ENCODE peak calls at places on chromosomes 4 and X, in five cellular contexts. X, P, S, F and N are unnamed samples.

GRCh38 chr4:48129307-48130014 is 4.6 kb downstream of the TXK start:
- DNase-seq in X (peak), P (no peak), S (no peak), F (peak), N (peak)

GRCh38 chr4:151948351-151949016 is 187.7 kb upstream of the GATB start:
- DNase-seq in X (no peak), P (no peak), S (peak), F (no peak), N (no peak)

GRCh38 chr4:186027405-186027804 is 41.6 kb upstream of the TLR3 start:
- DNase-seq in X (no peak), P (no peak), S (no peak), F (no peak), N (peak)

GRCh38 chr4:7393491-7394183 is 41.1 kb downstream of the PSAPL1 start:
- DNase-seq in X (no peak), P (no peak), S (no peak), F (no peak), N (no peak)

GRCh38 chrX:57918750-57919436 is 8.6 kb upstream of the ZXDA start:
- DNase-seq in X (no peak), P (no peak), S (peak), F (no peak), N (peak)

GRCh38 chrX:124335598-124335997 is 3.1 kb downstream of the TEX13D start:
- DNase-seq in X (no peak), P (no peak), S (no peak), F (no peak), N (no peak)

GRCh38 chr4:75327804-75328512 is 186.2 kb downstream of the RCHY1 start:
- DNase-seq in X (no peak), P (no peak), S (no peak), F (no peak), N (no peak)

GRCh38 chr4:48698029-48698901 is 81.8 kb downstream of the FRYL start:
- DNase-seq in X (no peak), P (no peak), S (peak), F (peak), N (peak)

GRCh38 chr4:80388284-80388607 is 52.7 kb downstream of the CFAP299 start:
- DNase-seq in X (no peak), P (no peak), S (no peak), F (no peak), N (no peak)

GRCh38 chr4:138222041-138222440 is 20.1 kb downstream of the SLC7A11 start:
- DNase-seq in X (no peak), P (no peak), S (peak), F (no peak), N (no peak)

GRCh38 chr4:23945521-23946017 is 55.7 kb upstream of the PPARGC1A start:
- DNase-seq in X (no peak), P (no peak), S (peak), F (peak), N (peak)

GRCh38 chr4:80266267-80266901 is at the start of gene FGF5:
- DNase-seq in X (no peak), P (no peak), S (peak), F (no peak), N (peak)

GRCh38 chr4:151624606-151625565 is 135.9 kb downstream of the GATB start:
- DNase-seq in X (no peak), P (no peak), S (no peak), F (no peak), N (no peak)

GRCh38 chr4:122456228-122457106 is at the start of gene IL2:
- DNase-seq in X (no peak), P (no peak), S (no peak), F (no peak), N (no peak)

GRCh38 chr4:23970193-23970850 is 80.5 kb upstream of the PPARGC1A start:
- DNase-seq in X (no peak), P (no peak), S (no peak), F (no peak), N (no peak)

GRCh38 chr4:170109586-170110289 is 20.0 kb upstream of the AADAT start:
- DNase-seq in X (no peak), P (no peak), S (no peak), F (no peak), N (no peak)

GRCh38 chrX:427812-428725 is 41.4 kb upstream of the PPP2R3B start:
- DNase-seq in X (no peak), P (peak), S (no peak), F (no peak), N (no peak)

GRCh38 chr4:102663073-102663472 is 97.7 kb downstream of the MANBA start:
- DNase-seq in X (no peak), P (no peak), S (peak), F (no peak), N (no peak)

GRCh38 chrX:129688097-129688496 is 33.3 kb upstream of the APLN start:
- DNase-seq in X (no peak), P (no peak), S (no peak), F (no peak), N (no peak)

GRCh38 chr4:166143227-166143626 is 270.2 kb downstream of the TLL1 start:
- DNase-seq in X (no peak), P (no peak), S (no peak), F (no peak), N (no peak)

GRCh38 chr4:26321326-26322276 is 787 bp downstream of the RBPJ start:
- DNase-seq in X (peak), P (no peak), S (peak), F (peak), N (peak)

GRCh38 chr4:157824006-157824405 is 348.8 kb downstream of the GASK1B start:
- DNase-seq in X (no peak), P (no peak), S (no peak), F (no peak), N (no peak)

GRCh38 chr4:48133668-48134444 is at the start of gene TXK:
- DNase-seq in X (no peak), P (no peak), S (peak), F (no peak), N (no peak)

GRCh38 chrX:110089656-110090404 is 86.9 kb downstream of the TMEM164 start:
- DNase-seq in X (no peak), P (no peak), S (no peak), F (no peak), N (no peak)

GRCh38 chr4:75169020-75169814 is 236.3 kb downstream of the PARM1 start:
- DNase-seq in X (no peak), P (no peak), S (no peak), F (no peak), N (no peak)

GRCh38 chr4:188214861-188215260 is 75.6 kb downstream of the TRIML1 start:
- DNase-seq in X (no peak), P (no peak), S (no peak), F (no peak), N (no peak)

GRCh38 chr4:177235026-177235425 is 74.6 kb upstream of the NEIL3 start:
- DNase-seq in X (no peak), P (no peak), S (peak), F (no peak), N (no peak)

GRCh38 chr4:157992948-157993839 is 179.6 kb downstream of the GASK1B start:
- DNase-seq in X (no peak), P (no peak), S (no peak), F (no peak), N (no peak)

GRCh38 chrX:153669901-153670731 is 3.5 kb downstream of the PNCK start:
- DNase-seq in X (no peak), P (no peak), S (no peak), F (no peak), N (no peak)

GRCh38 chr4:140252144-140252741 is 98.3 kb upstream of the MAML3 start:
- DNase-seq in X (no peak), P (no peak), S (no peak), F (peak), N (peak)

GRCh38 chr4:168845897-168846296 is 164.2 kb downstream of the CBR4 start:
- DNase-seq in X (no peak), P (no peak), S (no peak), F (no peak), N (no peak)

GRCh38 chr4:138869631-138870030 is 145.9 kb upstream of the NOCT start:
- DNase-seq in X (no peak), P (no peak), S (no peak), F (no peak), N (no peak)

GRCh38 chrX:15815779-15816452 is 25.6 kb downstream of the ZRSR2 start:
- DNase-seq in X (no peak), P (no peak), S (peak), F (no peak), N (peak)

GRCh38 chrX:73562986-73563739 is at the start of gene CHIC1:
- DNase-seq in X (peak), P (peak), S (peak), F (peak), N (peak)

GRCh38 chrX:73556159-73556558 is 6.8 kb upstream of the CHIC1 start:
- DNase-seq in X (no peak), P (no peak), S (no peak), F (no peak), N (no peak)

GRCh38 chrX:73563740-73564073 is 710 bp downstream of the CHIC1 start:
- DNase-seq in X (no peak), P (no peak), S (no peak), F (no peak), N (no peak)

GRCh38 chrX:73562458-73562857 is 539 bp upstream of the CHIC1 start:
- DNase-seq in X (no peak), P (no peak), S (no peak), F (no peak), N (no peak)

GRCh38 chrX:73561791-73562190 is 1.2 kb upstream of the CHIC1 start:
- DNase-seq in X (no peak), P (no peak), S (peak), F (no peak), N (no peak)
- TF ChIP-seq POLR2A in X (no peak), P (no peak), S (no peak), F (no peak), N (no peak)

GRCh38 chrX:3290561-3290960 is 55.9 kb downstream of the MXRA5 start:
- DNase-seq in X (no peak), P (no peak), S (no peak), F (no peak), N (no peak)

GRCh38 chrX:3280706-3281105 is 65.7 kb downstream of the MXRA5 start:
- DNase-seq in X (no peak), P (no peak), S (peak), F (no peak), N (no peak)

GRCh38 chrX:3286196-3286920 is 60.1 kb downstream of the MXRA5 start:
- DNase-seq in X (no peak), P (no peak), S (peak), F (no peak), N (no peak)
- TF ChIP-seq POLR2A in X (no peak), P (no peak), S (no peak), F (no peak), N (no peak)

DNA sequence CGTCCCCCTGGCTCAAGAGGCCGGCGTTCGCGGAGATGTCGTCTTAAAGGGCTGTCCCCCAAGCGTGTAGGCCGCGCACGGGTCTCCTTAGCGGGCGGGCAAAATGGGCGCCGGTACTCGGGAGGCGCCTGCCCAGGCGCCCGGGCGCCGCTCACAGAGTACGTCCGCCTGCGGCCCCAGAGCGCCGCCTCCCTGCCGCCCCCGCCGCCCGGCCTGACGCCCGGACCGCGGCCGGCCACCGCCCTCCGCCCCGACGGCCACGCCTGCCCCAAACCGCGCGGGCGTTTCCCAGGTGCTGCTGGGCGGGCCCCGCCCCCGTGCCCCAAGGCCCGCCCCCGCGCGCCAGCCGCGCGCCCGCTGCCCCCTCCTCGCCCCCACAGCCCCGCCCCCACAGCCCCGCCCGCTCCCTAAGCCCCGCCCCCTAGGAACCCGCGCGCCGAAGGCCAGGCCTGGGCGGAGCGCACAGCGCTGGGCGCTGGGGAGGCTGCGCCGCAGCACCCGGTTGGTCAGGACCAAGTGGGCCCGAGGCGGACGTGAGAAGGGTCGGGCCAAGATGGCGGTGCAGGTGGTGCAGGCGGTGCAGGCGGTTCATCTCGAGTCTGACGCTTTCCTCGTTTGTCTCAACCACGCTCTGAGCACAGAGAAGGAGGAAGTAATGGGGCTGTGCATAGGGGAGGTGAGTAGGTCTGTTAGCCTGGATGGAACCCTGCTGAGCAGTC is at the start of the genes BRCC3, CMC4 and MTCP1:
- DNase-seq in X (peak), P (peak), S (peak), F (peak), N (peak)
- TF ChIP-seq POLR2A in X (peak), P (peak), S (peak), F (peak), N (peak)

DNA sequence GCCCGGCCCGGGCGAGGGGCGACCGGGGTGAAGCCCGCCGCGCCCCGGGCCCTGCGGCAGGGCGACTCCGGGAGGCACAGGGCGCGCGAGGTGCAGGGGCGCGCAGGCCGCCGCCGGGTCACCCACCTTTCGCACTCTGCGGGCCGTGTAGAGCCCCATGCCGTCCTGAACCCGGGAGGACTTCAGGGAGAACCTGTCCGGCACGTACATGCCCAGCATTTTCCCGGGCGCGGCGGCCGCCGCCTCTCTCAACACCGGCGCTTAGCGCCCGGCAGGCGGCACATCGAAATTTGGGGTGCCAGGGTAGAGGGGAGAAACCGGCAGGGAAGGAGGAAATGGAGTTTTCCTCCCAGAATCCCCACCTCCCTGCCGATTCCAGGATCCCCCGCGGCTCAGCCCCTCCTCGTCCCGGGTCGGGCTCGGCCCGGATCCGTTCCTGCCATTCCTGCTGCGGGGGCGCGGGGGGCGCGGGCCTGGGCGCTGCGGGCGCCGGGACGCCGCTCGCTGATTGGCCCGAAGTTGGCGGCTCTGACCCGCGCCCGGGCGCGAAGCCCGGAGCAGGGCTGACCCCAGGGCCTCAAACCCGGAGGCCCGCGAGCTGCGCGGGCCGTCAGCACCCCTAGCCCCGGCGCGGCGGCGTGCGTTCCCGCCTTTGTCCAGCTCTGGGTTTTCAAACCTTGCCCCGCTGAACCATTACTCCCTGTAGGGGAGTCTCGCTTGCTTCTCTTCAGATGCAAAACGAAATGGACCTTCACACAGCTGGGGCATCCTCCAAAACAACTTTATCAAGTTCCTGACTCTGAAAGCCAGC is at the start of gene PRDM5:
- DNase-seq in X (no peak), P (peak), S (peak), F (peak), N (peak)
- TF ChIP-seq POLR2A in X (no peak), P (peak), S (no peak), F (no peak), N (no peak)

GRCh38 chr4:163193717-163194116 is 27.0 kb upstream of the NAF1 start:
- DNase-seq in X (no peak), P (no peak), S (no peak), F (no peak), N (no peak)
- TF ChIP-seq POLR2A in X (no peak), P (no peak), S (no peak), F (no peak), N (no peak)